ENCODE peak calls at places on chromosomes 12 and 14, in ten cellular contexts. One of them, this sample, is unnamed.

GRCh38 chr12:65609359-65609771 is 214.9 kb upstream of the HMGA2 start:
- DNase-seq in T-helper 1 cell: no peak
- DNase-seq in H9: no peak
- DNase-seq in iris pigment epithelial cell: peak
- DNase-seq in NCI-H460: no peak
- DNase-seq in endothelial cell: no peak
- DNase-seq in C1 segment of cervical spinal cord: no peak
- DNase-seq in fibroblast of lung: peak
- DNase-seq in HTR-8/SVneo: peak
- DNase-seq in iPS-NIHi11: peak
- DNase-seq in this sample: no peak

GRCh38 chr12:26628234-26628633 is 204.8 kb downstream of the ITPR2 start:
- DNase-seq in T-helper 1 cell: no peak
- DNase-seq in H9: no peak
- DNase-seq in iris pigment epithelial cell: peak
- DNase-seq in NCI-H460: no peak
- DNase-seq in endothelial cell: no peak
- DNase-seq in C1 segment of cervical spinal cord: no peak
- DNase-seq in fibroblast of lung: no peak
- DNase-seq in HTR-8/SVneo: no peak
- DNase-seq in iPS-NIHi11: no peak
- DNase-seq in this sample: no peak

GRCh38 chr12:47736877-47737676 is 11.8 kb upstream of the ENDOU start:
- DNase-seq in T-helper 1 cell: no peak
- DNase-seq in H9: peak
- DNase-seq in iris pigment epithelial cell: peak
- DNase-seq in NCI-H460: no peak
- DNase-seq in endothelial cell: no peak
- DNase-seq in C1 segment of cervical spinal cord: peak
- DNase-seq in fibroblast of lung: peak
- DNase-seq in HTR-8/SVneo: no peak
- DNase-seq in iPS-NIHi11: peak
- DNase-seq in this sample: no peak

GRCh38 chr12:117015811-117016210 is 83.4 kb downstream of the TESC start:
- DNase-seq in T-helper 1 cell: no peak
- DNase-seq in H9: no peak
- DNase-seq in iris pigment epithelial cell: no peak
- DNase-seq in NCI-H460: no peak
- DNase-seq in endothelial cell: no peak
- DNase-seq in C1 segment of cervical spinal cord: no peak
- DNase-seq in fibroblast of lung: no peak
- DNase-seq in HTR-8/SVneo: no peak
- DNase-seq in iPS-NIHi11: no peak
- DNase-seq in this sample: no peak

GRCh38 chr14:58815046-58815701 is 177.4 kb downstream of the DACT1 start:
- DNase-seq in T-helper 1 cell: no peak
- DNase-seq in H9: no peak
- DNase-seq in iris pigment epithelial cell: peak
- DNase-seq in NCI-H460: no peak
- DNase-seq in endothelial cell: no peak
- DNase-seq in C1 segment of cervical spinal cord: no peak
- DNase-seq in fibroblast of lung: no peak
- DNase-seq in HTR-8/SVneo: no peak
- DNase-seq in iPS-NIHi11: no peak
- DNase-seq in this sample: no peak

GRCh38 chr12:42332301-42332894 is 6.4 kb downstream of the PPHLN1 start:
- DNase-seq in T-helper 1 cell: no peak
- DNase-seq in H9: no peak
- DNase-seq in iris pigment epithelial cell: peak
- DNase-seq in NCI-H460: peak
- DNase-seq in endothelial cell: peak
- DNase-seq in C1 segment of cervical spinal cord: no peak
- DNase-seq in fibroblast of lung: peak
- DNase-seq in HTR-8/SVneo: peak
- DNase-seq in iPS-NIHi11: peak
- DNase-seq in this sample: no peak

GRCh38 chr12:41345071-41345470 is 157.0 kb downstream of the PDZRN4 start:
- DNase-seq in T-helper 1 cell: no peak
- DNase-seq in H9: no peak
- DNase-seq in iris pigment epithelial cell: no peak
- DNase-seq in NCI-H460: no peak
- DNase-seq in endothelial cell: no peak
- DNase-seq in C1 segment of cervical spinal cord: peak
- DNase-seq in fibroblast of lung: no peak
- DNase-seq in HTR-8/SVneo: no peak
- DNase-seq in iPS-NIHi11: no peak
- DNase-seq in this sample: no peak

GRCh38 chr12:128956755-128957154 is 103.5 kb downstream of the GLT1D1 start:
- DNase-seq in T-helper 1 cell: no peak
- DNase-seq in H9: no peak
- DNase-seq in iris pigment epithelial cell: no peak
- DNase-seq in NCI-H460: no peak
- DNase-seq in endothelial cell: no peak
- DNase-seq in C1 segment of cervical spinal cord: no peak
- DNase-seq in fibroblast of lung: no peak
- DNase-seq in HTR-8/SVneo: no peak
- DNase-seq in iPS-NIHi11: no peak
- DNase-seq in this sample: no peak

GRCh38 chr14:20606190-20606901 is 15.2 kb upstream of the RNASE12 start:
- DNase-seq in T-helper 1 cell: no peak
- DNase-seq in H9: peak
- DNase-seq in iris pigment epithelial cell: peak
- DNase-seq in NCI-H460: peak
- DNase-seq in endothelial cell: peak
- DNase-seq in C1 segment of cervical spinal cord: no peak
- DNase-seq in fibroblast of lung: peak
- DNase-seq in HTR-8/SVneo: no peak
- DNase-seq in iPS-NIHi11: peak
- DNase-seq in this sample: peak

GRCh38 chr12:94297876-94298520 is 149.6 kb downstream of the PLXNC1 start:
- DNase-seq in T-helper 1 cell: no peak
- DNase-seq in H9: no peak
- DNase-seq in iris pigment epithelial cell: no peak
- DNase-seq in NCI-H460: no peak
- DNase-seq in endothelial cell: no peak
- DNase-seq in C1 segment of cervical spinal cord: no peak
- DNase-seq in fibroblast of lung: no peak
- DNase-seq in HTR-8/SVneo: no peak
- DNase-seq in iPS-NIHi11: no peak
- DNase-seq in this sample: no peak

GRCh38 chr14:96271421-96271762 is 15.4 kb downstream of the BDKRB1 start:
- DNase-seq in T-helper 1 cell: no peak
- DNase-seq in H9: no peak
- DNase-seq in iris pigment epithelial cell: no peak
- DNase-seq in NCI-H460: no peak
- DNase-seq in endothelial cell: no peak
- DNase-seq in C1 segment of cervical spinal cord: no peak
- DNase-seq in fibroblast of lung: no peak
- DNase-seq in HTR-8/SVneo: no peak
- DNase-seq in iPS-NIHi11: no peak
- DNase-seq in this sample: no peak

GRCh38 chr12:21428241-21428640 is 9.2 kb upstream of the PYROXD1 start:
- DNase-seq in T-helper 1 cell: no peak
- DNase-seq in H9: no peak
- DNase-seq in iris pigment epithelial cell: peak
- DNase-seq in NCI-H460: no peak
- DNase-seq in endothelial cell: no peak
- DNase-seq in C1 segment of cervical spinal cord: no peak
- DNase-seq in fibroblast of lung: peak
- DNase-seq in HTR-8/SVneo: no peak
- DNase-seq in iPS-NIHi11: no peak
- DNase-seq in this sample: no peak

GRCh38 chr14:53751650-53752049 is 205.0 kb downstream of the BMP4 start:
- DNase-seq in T-helper 1 cell: no peak
- DNase-seq in H9: no peak
- DNase-seq in iris pigment epithelial cell: no peak
- DNase-seq in NCI-H460: no peak
- DNase-seq in endothelial cell: no peak
- DNase-seq in C1 segment of cervical spinal cord: no peak
- DNase-seq in fibroblast of lung: no peak
- DNase-seq in HTR-8/SVneo: no peak
- DNase-seq in iPS-NIHi11: no peak
- DNase-seq in this sample: no peak

GRCh38 chr12:117622087-117622486 is 260.7 kb upstream of the NOS1 start:
- DNase-seq in T-helper 1 cell: no peak
- DNase-seq in H9: no peak
- DNase-seq in iris pigment epithelial cell: no peak
- DNase-seq in NCI-H460: no peak
- DNase-seq in endothelial cell: no peak
- DNase-seq in C1 segment of cervical spinal cord: no peak
- DNase-seq in fibroblast of lung: no peak
- DNase-seq in HTR-8/SVneo: no peak
- DNase-seq in iPS-NIHi11: no peak
- DNase-seq in this sample: no peak

GRCh38 chr12:98587084-98587483 is 6.4 kb upstream of the SLC25A3 start:
- DNase-seq in T-helper 1 cell: no peak
- DNase-seq in H9: no peak
- DNase-seq in iris pigment epithelial cell: no peak
- DNase-seq in NCI-H460: no peak
- DNase-seq in endothelial cell: no peak
- DNase-seq in C1 segment of cervical spinal cord: no peak
- DNase-seq in fibroblast of lung: no peak
- DNase-seq in HTR-8/SVneo: no peak
- DNase-seq in iPS-NIHi11: no peak
- DNase-seq in this sample: peak

GRCh38 chr14:36619853-36620252 is 37.4 kb upstream of the NKX2-8 start:
- DNase-seq in T-helper 1 cell: no peak
- DNase-seq in H9: no peak
- DNase-seq in iris pigment epithelial cell: no peak
- DNase-seq in NCI-H460: no peak
- DNase-seq in endothelial cell: no peak
- DNase-seq in C1 segment of cervical spinal cord: no peak
- DNase-seq in fibroblast of lung: no peak
- DNase-seq in HTR-8/SVneo: no peak
- DNase-seq in iPS-NIHi11: no peak
- DNase-seq in this sample: no peak

GRCh38 chr12:116454950-116455447 is 104.2 kb upstream of the MAP1LC3B2 start:
- DNase-seq in T-helper 1 cell: no peak
- DNase-seq in H9: no peak
- DNase-seq in iris pigment epithelial cell: peak
- DNase-seq in NCI-H460: peak
- DNase-seq in endothelial cell: no peak
- DNase-seq in C1 segment of cervical spinal cord: no peak
- DNase-seq in fibroblast of lung: peak
- DNase-seq in HTR-8/SVneo: peak
- DNase-seq in iPS-NIHi11: no peak
- DNase-seq in this sample: no peak

GRCh38 chr12:57255916-57256315 is 4.9 kb upstream of the STAC3 start:
- DNase-seq in T-helper 1 cell: no peak
- DNase-seq in H9: no peak
- DNase-seq in iris pigment epithelial cell: no peak
- DNase-seq in NCI-H460: no peak
- DNase-seq in endothelial cell: no peak
- DNase-seq in C1 segment of cervical spinal cord: no peak
- DNase-seq in fibroblast of lung: no peak
- DNase-seq in HTR-8/SVneo: no peak
- DNase-seq in iPS-NIHi11: no peak
- DNase-seq in this sample: no peak

GRCh38 chr12:86903166-86903565 is 647.0 kb upstream of the MGAT4C start:
- DNase-seq in T-helper 1 cell: no peak
- DNase-seq in H9: no peak
- DNase-seq in iris pigment epithelial cell: no peak
- DNase-seq in NCI-H460: no peak
- DNase-seq in endothelial cell: no peak
- DNase-seq in C1 segment of cervical spinal cord: no peak
- DNase-seq in fibroblast of lung: no peak
- DNase-seq in HTR-8/SVneo: no peak
- DNase-seq in iPS-NIHi11: no peak
- DNase-seq in this sample: no peak

GRCh38 chr12:53181935-53182334 is 1.2 kb upstream of the CSAD start:
- DNase-seq in T-helper 1 cell: no peak
- DNase-seq in H9: no peak
- DNase-seq in iris pigment epithelial cell: peak
- DNase-seq in NCI-H460: no peak
- DNase-seq in endothelial cell: no peak
- DNase-seq in C1 segment of cervical spinal cord: no peak
- DNase-seq in fibroblast of lung: no peak
- DNase-seq in HTR-8/SVneo: no peak
- DNase-seq in iPS-NIHi11: no peak
- DNase-seq in this sample: no peak

GRCh38 chr14:100222219-100223093 is 16.5 kb upstream of the YY1 start:
- DNase-seq in T-helper 1 cell: no peak
- DNase-seq in H9: no peak
- DNase-seq in iris pigment epithelial cell: peak
- DNase-seq in NCI-H460: no peak
- DNase-seq in endothelial cell: no peak
- DNase-seq in C1 segment of cervical spinal cord: no peak
- DNase-seq in fibroblast of lung: no peak
- DNase-seq in HTR-8/SVneo: no peak
- DNase-seq in iPS-NIHi11: no peak
- DNase-seq in this sample: no peak

GRCh38 chr12:1531654-1532366 is 62.6 kb downstream of the FBXL14 start:
- DNase-seq in T-helper 1 cell: no peak
- DNase-seq in H9: peak
- DNase-seq in iris pigment epithelial cell: no peak
- DNase-seq in NCI-H460: no peak
- DNase-seq in endothelial cell: no peak
- DNase-seq in C1 segment of cervical spinal cord: no peak
- DNase-seq in fibroblast of lung: no peak
- DNase-seq in HTR-8/SVneo: no peak
- DNase-seq in iPS-NIHi11: no peak
- DNase-seq in this sample: no peak